ENCODE peak calls at places on chromosomes 11 and 22, in four cellular contexts. J is HCT116, Y is gastrocnemius medialis, X is A549. F is an unnamed sample.
A peak's percentile ranks its signal among the peaks of the same experiment; 100 is the strongest.

GRCh38 chr22:36921309-36922096 is 8.1 kb downstream of the CSF2RB start:
- ATAC-seq in X (no peak), J (no peak), Y (no peak), F (peak; percentile 28)

GRCh38 chr22:42438293-42438650 is 6.1 kb upstream of the NFAM1 start:
- ATAC-seq in J (no peak), X (no peak), Y (no peak), F (no peak)

GRCh38 chr11:102280237-102280833 is 36.9 kb upstream of the BIRC3 start:
- ATAC-seq in X (peak; percentile 62), Y (peak; percentile 35), J (peak; percentile 63), F (no peak)

GRCh38 chr11:104152941-104153340 is 11.0 kb downstream of the PDGFD start:
- ATAC-seq in J (no peak), X (no peak), Y (no peak), F (no peak)

GRCh38 chr11:134576286-134576685 is 164.2 kb upstream of the B3GAT1 start:
- ATAC-seq in Y (no peak), J (no peak), X (no peak), F (no peak)

GRCh38 chr22:22060200-22061084 is 77.9 kb upstream of the TOP3B start:
- ATAC-seq in X (peak; percentile 95), Y (no peak), J (peak; percentile 99), F (no peak)

GRCh38 chr22:44625421-44625760 is 76.6 kb upstream of the PRR5 start:
- ATAC-seq in J (no peak), Y (no peak), X (no peak), F (no peak)

GRCh38 chr11:66543263-66544107 is 2.4 kb downstream of the ZDHHC24 start:
- ATAC-seq in X (no peak), Y (no peak), J (no peak), F (no peak)

GRCh38 chr11:7638710-7639642 is 34.3 kb downstream of the CYB5R2 start:
- ATAC-seq in J (no peak), Y (peak; percentile 34), X (no peak), F (peak; percentile 24)

GRCh38 chr11:15208570-15209222 is 94.0 kb downstream of the INSC start:
- ATAC-seq in J (peak; percentile 99), X (peak; percentile 100), Y (peak; percentile 56), F (peak; percentile 74)

GRCh38 chr11:79623375-79623774 is 182.5 kb upstream of the TENM4 start:
- ATAC-seq in X (no peak), J (no peak), Y (no peak), F (no peak)

GRCh38 chr22:37082251-37082650 is 27.3 kb downstream of the TMPRSS6 start:
- ATAC-seq in X (no peak), Y (no peak), J (no peak), F (no peak)

GRCh38 chr22:30325065-30325720 is 1.5 kb downstream of the TBC1D10A start:
- ATAC-seq in Y (no peak), X (peak; percentile 69), J (no peak), F (peak; percentile 59)

GRCh38 chr11:128603752-128604472 is 16.6 kb upstream of the ETS1 start:
- ATAC-seq in Y (no peak), X (no peak), J (no peak), F (no peak)

GRCh38 chr11:17224727-17225126 is 16.9 kb upstream of the PIK3C2A start:
- ATAC-seq in X (no peak), Y (no peak), J (no peak), F (no peak)

DNA sequence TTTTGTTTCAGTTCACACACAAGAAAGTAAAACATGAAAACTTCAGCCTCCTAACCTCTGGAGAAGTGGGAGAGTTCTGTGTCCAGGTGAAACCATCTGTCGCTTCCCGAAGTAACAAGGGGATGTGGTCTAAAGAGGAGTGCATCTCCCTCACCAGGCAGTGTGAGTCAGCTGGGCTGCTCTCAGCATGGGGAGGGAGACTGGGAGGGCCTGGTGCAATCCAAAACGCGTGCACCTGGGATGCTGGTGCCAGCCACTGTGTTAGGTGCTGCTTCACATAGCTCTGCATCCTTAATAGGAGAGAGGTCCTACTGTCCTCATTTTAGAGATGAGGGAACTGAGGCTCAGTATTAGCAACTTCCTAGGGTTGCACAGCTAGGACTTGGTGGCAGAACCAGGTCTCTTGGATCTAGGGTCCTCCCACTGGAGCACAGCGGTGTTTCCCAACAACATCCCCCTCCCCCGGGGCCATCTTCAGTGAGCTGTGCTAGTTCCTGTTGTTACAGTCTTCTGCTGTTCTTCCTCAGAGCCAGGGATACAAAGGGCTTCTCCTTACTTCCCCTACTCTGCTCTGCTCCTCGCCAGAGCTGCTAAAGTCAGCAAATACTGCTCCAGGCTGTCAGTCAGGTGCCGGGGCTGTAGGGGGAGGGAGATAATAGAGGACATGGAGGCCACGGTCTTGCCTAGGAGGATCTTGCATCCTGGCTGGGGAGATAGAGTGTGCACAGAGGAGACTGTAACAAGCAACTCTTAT is 8.0 kb downstream of the IL10RA start:
- ATAC-seq in J (no peak), X (no peak), Y (no peak), F (peak; percentile 64)
- TF ChIP-seq POLR2A in J (no peak), X (no peak), Y (no peak), F (no peak)

GRCh38 chr11:47987781-47988180 is 7.4 kb downstream of the PTPRJ start:
- ATAC-seq in J (no peak), X (no peak), Y (no peak), F (no peak)
- H3K4me3 ChIP-seq in J (no peak overlapping the region), X (no peak overlapping the region), Y (no peak overlapping the region), F (no peak overlapping the region)

DNA sequence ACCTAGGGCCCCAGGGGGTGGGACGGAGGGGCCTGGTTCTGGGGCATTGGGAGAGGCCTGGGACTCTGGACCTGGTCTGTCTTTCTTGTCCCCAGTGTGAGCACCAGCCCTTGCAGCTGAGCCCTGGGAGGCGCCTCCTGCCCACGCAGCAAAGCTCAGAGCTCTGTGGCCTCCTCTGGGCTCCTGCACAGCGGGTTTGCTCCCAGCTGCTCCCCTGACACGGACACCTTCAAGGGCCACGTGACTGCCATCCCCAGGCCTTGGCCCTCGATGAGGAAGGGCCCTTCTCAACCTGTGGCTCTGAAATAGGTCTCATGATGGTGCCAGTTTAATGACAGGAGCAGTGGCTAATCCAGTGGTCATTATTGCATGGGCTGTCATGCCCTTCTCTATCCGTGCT is 31.5 kb upstream of the CCDC188 start:
- ATAC-seq in J (no peak), Y (no peak), X (no peak), F (no peak)
- H3K9me3 ChIP-seq in J (no peaks in the 10 kb centered on the region), Y (no peaks in the 10 kb centered on the region), X (no peaks in the 10 kb centered on the region), F (no peaks in the 10 kb centered on the region)

GRCh38 chr11:76380161-76380976 is 563 bp downstream of the THAP12 start:
- ATAC-seq in Y (peak; percentile 5), J (peak; percentile 21), X (peak; percentile 27), F (no peak)
- TF ChIP-seq POLR2A in Y (no peak), J (no peak), X (no peak), F (no peak)

DNA sequence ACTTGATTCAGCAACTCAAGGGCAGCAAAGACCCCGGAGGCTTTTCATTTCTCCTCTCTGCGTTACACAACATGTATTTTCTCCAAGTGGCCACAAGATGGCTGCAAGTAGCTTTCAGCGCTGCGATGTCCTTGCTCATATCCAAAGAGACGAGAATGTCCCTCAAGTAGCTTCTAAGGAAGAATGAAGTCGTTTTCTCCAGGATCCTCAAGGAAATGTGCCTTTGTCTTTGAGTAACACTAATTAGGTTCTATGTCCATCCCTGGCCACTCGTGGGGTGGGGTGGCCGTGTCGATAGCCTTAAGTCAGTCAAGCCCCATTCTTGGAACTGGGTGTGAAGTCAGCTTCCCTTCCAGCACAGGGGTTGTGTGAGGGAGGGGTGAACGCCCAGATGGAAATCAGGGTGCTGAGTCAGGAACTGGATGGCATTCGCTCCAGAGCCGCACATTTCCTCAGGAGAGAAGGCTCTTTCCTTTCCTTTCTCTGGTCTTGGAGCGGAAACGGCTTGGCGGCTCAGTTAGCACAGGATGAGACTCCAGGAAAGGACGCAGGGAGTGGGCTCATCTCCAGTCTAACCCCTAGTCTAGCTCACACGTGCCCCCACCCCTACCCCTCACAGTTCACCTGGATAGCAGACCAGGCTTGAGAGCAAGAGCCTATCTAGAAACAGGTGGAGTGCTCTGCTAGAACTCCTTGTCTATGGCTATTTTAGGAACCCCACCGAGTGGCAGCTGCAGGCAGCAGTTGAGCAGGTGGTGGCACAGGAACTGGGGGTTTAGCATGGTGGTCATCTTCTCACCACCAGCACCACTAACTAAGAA is 44.3 kb downstream of the NNMT start:
- ATAC-seq in Y (peak; percentile 88), X (peak; percentile 95), J (peak; percentile 92), F (peak; percentile 82)
- H3K4me3 ChIP-seq in Y (peak overlapping the region; percentile 18), X (no peak overlapping the region), J (no peak overlapping the region), F (peak overlapping the region; percentile 25)

GRCh38 chr11:2655320-2655719 is 44.5 kb downstream of the KCNQ1OT1 start:
- ATAC-seq in J (no peak), X (no peak), Y (no peak), F (no peak)
- H3K9me3 ChIP-seq in J (peaks cover 4% of the 10 kb centered on the region), X (peaks cover 97% of the 10 kb centered on the region), Y (no peaks in the 10 kb centered on the region), F (peaks cover 83% of the 10 kb centered on the region)

GRCh38 chr11:11841605-11842425 is at the start of gene USP47:
- ATAC-seq in Y (peak; percentile 74), X (peak; percentile 87), J (peak; percentile 83), F (peak; percentile 86)

GRCh38 chr11:11843233-11843632 is 1.5 kb downstream of the USP47 start:
- ATAC-seq in Y (peak; percentile 5), X (no peak), J (no peak), F (peak; percentile 65)

GRCh38 chr11:11841121-11841604 is 609 bp upstream of the USP47 start:
- ATAC-seq in Y (peak; percentile 50), X (peak; percentile 72), J (peak; percentile 51), F (peak; percentile 50)

GRCh38 chr11:11843642-11844041 is 1.9 kb downstream of the USP47 start:
- ATAC-seq in X (no peak), Y (no peak), J (no peak), F (no peak)

DNA sequence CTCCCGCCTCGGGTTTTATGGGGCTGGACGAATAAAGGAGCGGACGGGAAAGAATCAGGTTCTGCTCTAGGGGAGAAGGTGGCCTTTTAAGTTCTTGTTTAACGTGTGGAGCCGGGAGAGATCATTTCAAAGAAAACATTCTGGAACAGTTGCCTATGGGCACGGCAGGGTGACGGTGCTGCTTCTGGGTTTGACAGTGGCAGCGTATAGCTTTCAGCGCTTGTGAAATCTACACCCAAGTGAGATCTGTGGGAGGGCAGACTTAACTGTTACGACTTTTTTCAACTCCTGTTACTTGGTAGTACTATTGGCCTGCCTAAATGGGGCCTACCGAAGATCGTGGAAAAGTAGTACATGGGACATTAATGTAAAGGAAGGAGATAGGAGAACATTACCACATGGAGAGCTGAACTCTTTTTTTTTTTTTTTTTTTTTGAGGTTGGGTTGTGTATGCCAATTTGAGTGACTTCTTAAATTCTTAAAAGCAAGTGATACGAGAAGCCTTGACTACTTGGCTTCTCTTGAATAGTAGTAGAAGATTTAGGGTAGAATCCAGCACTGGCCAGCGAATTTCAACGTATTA is 745 bp downstream of the USP47 start:
- ATAC-seq in X (peak; percentile 76), Y (peak; percentile 86), J (peak; percentile 53), F (peak; percentile 54)
- TF ChIP-seq POLR2A in X (no peak), Y (peak; percentile 55), J (peak; percentile 1), F (peak; percentile 51)

GRCh38 chr11:118922745-118923627 is 2.7 kb downstream of the BCL9L start:
- ATAC-seq in X (no peak), Y (no peak), J (no peak), F (no peak)
- H3K4me3 ChIP-seq in X (peak overlapping the region; percentile 62), Y (peak overlapping the region; percentile 73), J (peak overlapping the region; percentile 96), F (peak overlapping the region; percentile 88)

DNA sequence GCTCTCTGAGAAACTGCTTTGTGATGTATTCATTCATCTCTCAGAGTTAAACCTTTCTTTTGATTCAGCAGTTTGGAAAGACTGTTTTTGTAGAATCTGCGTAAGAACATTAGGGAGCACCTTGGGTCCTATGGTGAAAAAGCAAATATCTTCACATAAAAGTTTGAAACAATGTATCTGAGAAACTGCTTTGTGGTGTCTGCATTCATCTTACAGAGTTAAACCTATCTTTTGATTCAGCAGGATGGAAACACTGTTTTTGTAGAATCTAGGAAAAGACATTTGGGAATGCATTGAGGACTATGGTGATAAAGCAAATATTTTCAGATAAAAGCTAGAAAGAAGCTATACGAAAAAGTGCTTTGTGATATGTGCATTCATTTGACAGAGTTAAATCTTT is 361.3 kb downstream of the OR4C45 start:
- ATAC-seq in X (no peak), Y (no peak), J (no peak), F (no peak)
- H3K9me3 ChIP-seq in X (peaks cover 43% of the 10 kb centered on the region), Y (no peaks in the 10 kb centered on the region), J (peaks cover 60% of the 10 kb centered on the region), F (peaks cover 12% of the 10 kb centered on the region)

F was measured in gastroesophageal sphincter.